ENCODE peak calls at places on chromosomes 6 and 20, in five cellular contexts. O is aorta, L is GM23248, W is mesenchymal stem cell, K is cardiac muscle cell. M is an unnamed sample. For H3K4me1 and H3K9me3, the result is how much of the 10 kb centered on the place peaks cover.

GRCh38 chr6:118297821-118298220 is 250.3 kb upstream of the PLN start:
- DNase-seq in O (no peak), W (no peak), K (no peak), L (no peak), M (no peak)

GRCh38 chr6:36780517-36781210 is 58.6 kb downstream of the CPNE5 start:
- DNase-seq in L (no peak), W (no peak), O (no peak), K (no peak), M (no peak)

GRCh38 chr20:44571367-44571766 is 11.0 kb upstream of the PKIG start:
- DNase-seq in L (no peak), O (no peak), W (peak), K (no peak), M (no peak)

GRCh38 chr20:52267418-52267817 is 75.8 kb upstream of the ZFP64 start:
- DNase-seq in O (no peak), L (no peak), K (no peak), W (no peak), M (no peak)

GRCh38 chr20:53839423-53840176 is 230.8 kb downstream of the BCAS1 start:
- DNase-seq in W (no peak), O (peak), L (no peak), K (no peak), M (no peak)

GRCh38 chr6:39902136-39902535 is 32.1 kb downstream of the MOCS1 start:
- DNase-seq in O (no peak), K (no peak), L (no peak), W (no peak), M (no peak)

GRCh38 chr6:90458353-90459224 is 128.3 kb downstream of the MAP3K7 start:
- DNase-seq in K (no peak), O (no peak), L (peak), W (no peak), M (peak)

GRCh38 chr20:46699651-46700359 is 9.6 kb upstream of the SLC2A10 start:
- DNase-seq in O (no peak), L (peak), W (peak), K (no peak), M (no peak)

GRCh38 chr6:86706449-86706848 is 230.9 kb upstream of the HTR1E start:
- DNase-seq in K (no peak), O (no peak), W (no peak), L (no peak), M (no peak)

GRCh38 chr6:81075974-81076373 is 676.5 kb downstream of the TENT5A start:
- DNase-seq in K (peak), L (peak), O (no peak), W (peak), M (peak)

GRCh38 chr20:17316316-17317038 is 89.6 kb downstream of the PCSK2 start:
- DNase-seq in O (no peak), K (no peak), W (no peak), L (no peak), M (no peak)

GRCh38 chr6:158762787-158763439 is 56.3 kb downstream of the EZR start:
- DNase-seq in L (no peak), K (peak), W (no peak), O (no peak), M (peak)

GRCh38 chr6:86536121-86536520 is 401.2 kb upstream of the HTR1E start:
- DNase-seq in K (no peak), W (no peak), O (no peak), L (no peak), M (no peak)

GRCh38 chr6:52416629-52417151 is 3.5 kb upstream of the EFHC1 start:
- DNase-seq in K (peak), O (no peak), W (peak), L (peak), M (peak)

GRCh38 chr6:108651287-108651686 is 90.6 kb downstream of the FOXO3 start:
- DNase-seq in L (peak), O (no peak), K (no peak), W (peak), M (no peak)
- H3K4me1 ChIP-seq in L (half or more), O (under half), K (under half), W (under half), M (half or more)

GRCh38 chr6:148653138-148653776 is 93.6 kb upstream of the UST start:
- DNase-seq in L (no peak), O (no peak), K (peak), W (no peak), M (no peak)
- H3K9me3 ChIP-seq in L (under half), O (under half), K (under half), W (under half), M (under half)

GRCh38 chr6:34457392-34457746 is 8.5 kb upstream of the PACSIN1 start:
- DNase-seq in O (no peak), W (no peak), L (no peak), K (no peak), M (no peak)
- H3K4me1 ChIP-seq in O (under half), W (under half), L (under half), K (under half), M (under half)

GRCh38 chr6:17907467-17908229 is 79.8 kb downstream of the KIF13A start:
- DNase-seq in O (peak), K (no peak), L (peak), W (peak), M (peak)

GRCh38 chr6:17905611-17906592 is 81.5 kb downstream of the KIF13A start:
- DNase-seq in W (peak), L (peak), K (no peak), O (no peak), M (peak)

GRCh38 chr6:17910178-17910577 is 77.3 kb downstream of the KIF13A start:
- DNase-seq in L (no peak), O (no peak), W (peak), K (no peak), M (no peak)

GRCh38 chr6:17912521-17912920 is 74.9 kb downstream of the KIF13A start:
- DNase-seq in L (no peak), K (no peak), O (no peak), W (no peak), M (no peak)

GRCh38 chr6:17908831-17909230 is 78.6 kb downstream of the KIF13A start:
- DNase-seq in L (no peak), O (no peak), K (no peak), W (no peak), M (no peak)
- H3K9me3 ChIP-seq in L (under half), O (under half), K (under half), W (under half), M (under half)

GRCh38 chr6:28355743-28356665 is 6.3 kb downstream of the ZKSCAN3 start:
- DNase-seq in O (peak), L (peak), W (peak), K (peak), M (peak)

GRCh38 chr6:28353356-28353755 is 3.6 kb downstream of the ZKSCAN3 start:
- DNase-seq in L (no peak), K (no peak), W (no peak), O (no peak), M (no peak)

GRCh38 chr6:28356666-28357020 is 6.9 kb downstream of the ZKSCAN3 start:
- DNase-seq in L (no peak), K (no peak), O (no peak), W (no peak), M (no peak)

GRCh38 chr6:28353981-28354676 is 4.4 kb downstream of the ZKSCAN3 start:
- DNase-seq in K (no peak), W (peak), O (peak), L (peak), M (peak)

DNA sequence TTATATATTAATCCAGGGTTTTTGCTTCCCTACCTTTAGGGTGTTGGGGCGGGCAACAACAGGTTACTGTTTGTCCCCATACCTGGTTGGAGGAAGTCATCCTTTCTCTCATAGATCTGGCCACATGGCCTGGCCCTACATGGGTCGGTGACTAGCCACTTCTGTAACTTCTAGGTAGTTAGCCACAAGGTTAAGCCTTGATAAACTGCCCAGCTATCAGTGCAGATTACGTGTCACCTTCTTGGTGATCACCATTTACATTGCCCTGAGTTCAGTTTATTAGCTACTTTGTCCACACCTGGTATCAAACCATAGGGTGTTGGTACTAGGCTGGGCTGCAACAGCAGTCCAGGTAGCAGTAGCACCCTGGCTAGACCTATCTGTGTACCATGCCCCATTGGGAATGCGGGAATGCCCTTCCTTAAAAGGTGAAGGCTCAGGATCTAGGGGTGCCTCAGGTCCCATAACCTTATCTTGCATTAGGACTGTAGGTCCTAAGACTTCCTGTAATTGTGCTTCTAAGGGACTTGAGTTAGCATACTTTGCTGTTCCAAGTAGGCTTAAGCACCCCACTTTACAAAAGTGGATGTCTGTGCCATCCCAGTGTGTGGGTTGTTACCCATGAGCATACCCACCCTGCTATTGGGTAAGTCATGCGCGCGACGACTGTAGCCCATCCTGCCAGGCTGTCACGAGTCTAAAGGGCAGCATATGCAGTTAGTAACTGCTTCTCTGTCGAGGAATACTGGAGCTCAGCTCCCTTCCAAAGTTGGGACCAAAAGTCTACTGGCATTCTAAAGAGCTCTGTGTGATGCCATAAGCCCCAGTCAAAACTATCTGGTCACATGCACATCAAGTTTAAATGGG is 5.2 kb downstream of the ZKSCAN3 start:
- DNase-seq in L (no peak), K (no peak), W (peak), O (no peak), M (no peak)
- H3K4me1 ChIP-seq in L (under half), K (under half), W (under half), O (under half), M (under half)